ENCODE peak calls at places on chromosome 3, in seven cellular contexts. S, D, U, E, H, K and T are unnamed samples.

GRCh38 chr3:122183521-122183892 is at the start of gene CASR:
- DNase-seq in D (no peak), H (no peak), E (no peak), U (no peak), K (no peak), S (no peak), T (peak)

GRCh38 chr3:151445283-151446001 is 15.4 kb downstream of the IGSF10 start:
- DNase-seq in D (no peak), E (peak), S (no peak), U (no peak), K (no peak), H (no peak), T (no peak)

GRCh38 chr3:4981160-4981687 is 2.0 kb downstream of the BHLHE40 start:
- DNase-seq in U (no peak), K (peak), E (no peak), D (no peak), H (no peak), S (no peak), T (no peak)

GRCh38 chr3:71063768-71064287 is 519.7 kb downstream of the FOXP1 start:
- DNase-seq in U (no peak), D (no peak), K (no peak), H (no peak), S (no peak), E (no peak), T (no peak)

GRCh38 chr3:78844307-78844706 is 923.5 kb downstream of the ROBO1 start:
- DNase-seq in D (no peak), K (no peak), U (no peak), H (no peak), E (no peak), S (no peak), T (no peak)

GRCh38 chr3:97647441-97647840 is 117.1 kb upstream of the ARL6 start:
- DNase-seq in U (no peak), S (no peak), E (no peak), K (no peak), H (no peak), D (no peak), T (no peak)

GRCh38 chr3:194323785-194324735 is 27.1 kb downstream of the CPN2 start:
- DNase-seq in H (no peak), K (no peak), E (peak), U (no peak), D (peak), S (peak), T (peak)

GRCh38 chr3:171741377-171741776 is 68.9 kb downstream of the PLD1 start:
- DNase-seq in U (no peak), K (no peak), H (no peak), E (no peak), D (no peak), S (no peak), T (no peak)

GRCh38 chr3:185813691-185814215 is 11.1 kb downstream of the IGF2BP2 start:
- DNase-seq in H (no peak), E (no peak), U (no peak), K (no peak), S (no peak), D (no peak), T (no peak)

GRCh38 chr3:155465664-155466063 is 172.2 kb upstream of the STRIT1 start:
- DNase-seq in D (no peak), K (no peak), H (no peak), S (no peak), U (no peak), E (no peak), T (no peak)

GRCh38 chr3:144127700-144128099 is 156.1 kb downstream of the DIPK2A start:
- DNase-seq in K (no peak), H (no peak), S (no peak), D (no peak), E (no peak), U (no peak), T (no peak)

GRCh38 chr3:53263907-53264306 is 8.1 kb upstream of the TKT start:
- DNase-seq in S (no peak), H (no peak), U (no peak), K (no peak), D (no peak), E (no peak), T (no peak)
- H3K27ac ChIP-seq in S (no peak), H (peak), U (no peak), K (no peak), D (no peak), E (no peak), T (no peak)

DNA sequence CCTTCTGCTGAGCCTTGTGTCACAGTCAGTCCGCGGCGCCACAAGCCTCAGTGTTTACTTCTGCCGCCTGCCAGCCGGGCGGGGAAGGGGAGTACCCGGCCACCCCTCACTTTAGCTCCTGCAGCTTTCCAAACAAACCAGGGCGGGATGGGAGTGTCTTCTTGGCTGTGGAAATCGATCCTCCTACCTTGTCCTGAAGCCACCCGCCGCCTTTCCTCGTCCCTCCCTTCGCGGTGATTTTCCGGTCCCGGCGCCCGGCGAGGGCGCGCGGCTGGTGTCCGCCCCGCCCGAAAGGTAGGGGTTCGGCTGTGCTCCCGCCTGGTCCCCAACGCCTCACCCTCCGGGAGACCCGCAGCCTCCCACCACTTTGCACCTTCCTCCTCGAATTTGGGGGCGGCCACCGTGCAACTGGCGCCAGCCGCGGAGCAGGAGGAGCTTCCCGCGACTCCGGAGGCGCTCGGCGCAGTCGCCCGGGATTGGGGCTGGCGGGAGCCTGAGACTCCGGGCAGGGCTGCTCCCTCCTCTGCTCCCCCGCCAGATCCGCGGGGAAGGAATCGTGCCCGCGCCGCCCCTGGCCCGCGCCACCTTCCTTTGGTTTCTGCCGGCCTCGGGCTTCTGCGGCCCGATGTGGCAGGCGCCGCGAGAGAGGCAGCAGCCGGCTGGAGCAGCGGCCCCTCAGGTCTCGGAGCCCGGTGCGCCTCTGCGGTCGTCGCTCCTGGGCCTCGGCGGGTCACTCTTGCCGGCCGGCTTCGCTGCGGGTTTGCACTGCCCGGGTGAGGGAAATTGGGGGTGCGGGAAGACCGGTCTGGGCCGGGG is 30.7 kb upstream of the ST3GAL6 start:
- DNase-seq in S (peak), E (peak), H (peak), U (peak), D (peak), K (peak), T (peak)
- TF ChIP-seq POLR2AphosphoS5 in S (peak), E (no peak), H (peak), U (no peak), D (peak), K (peak), T (no peak)

DNA sequence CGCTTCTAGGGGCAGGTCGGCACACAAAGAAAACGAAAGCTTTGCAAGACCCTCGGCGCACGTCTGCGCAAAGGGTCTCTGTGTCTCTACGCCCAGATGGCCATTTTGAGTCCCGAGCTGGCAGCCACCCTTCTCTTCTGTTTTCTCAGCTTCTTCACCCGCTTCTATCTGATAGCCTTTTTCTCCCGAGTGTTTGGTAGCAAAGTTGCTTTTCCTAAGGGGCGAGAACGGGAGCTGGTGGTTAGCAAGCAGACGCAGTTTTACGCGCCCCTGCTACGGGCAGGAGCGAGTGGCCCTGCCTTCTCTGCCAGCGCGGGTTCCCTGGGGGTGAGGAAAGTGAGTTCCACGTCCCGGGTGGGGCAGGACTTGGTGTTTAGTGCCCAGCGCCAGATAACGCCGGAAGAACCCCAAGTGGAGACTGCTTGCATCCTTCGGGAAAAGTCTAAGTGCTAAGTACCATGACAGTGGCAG is 2.9 kb upstream of the MKRN2 start:
- DNase-seq in K (peak), D (no peak), U (no peak), E (no peak), H (no peak), S (no peak), T (peak)
- TF ChIP-seq CTCF in K (peak), D (no peak), U (no peak), E (no peak), H (no peak), S (no peak), T (no peak)

GRCh38 chr3:134362670-134363380 is 11.4 kb downstream of the AMOTL2 start:
- DNase-seq in K (no peak), D (no peak), E (no peak), H (no peak), S (peak), U (peak), T (no peak)
- H3K27ac ChIP-seq in K (peak), D (peak), E (peak), H (peak), S (peak), U (peak), T (peak)

GRCh38 chr3:188469228-188469885 is 315.4 kb downstream of the LPP start:
- DNase-seq in K (no peak), H (no peak), D (no peak), U (peak), E (no peak), S (no peak), T (no peak)

GRCh38 chr3:188468196-188468595 is 314.2 kb downstream of the LPP start:
- DNase-seq in K (peak), D (no peak), E (no peak), H (no peak), S (no peak), U (no peak), T (no peak)

GRCh38 chr3:188465311-188465710 is 311.4 kb downstream of the LPP start:
- DNase-seq in H (no peak), D (no peak), S (no peak), K (no peak), E (no peak), U (no peak), T (no peak)

GRCh38 chr3:188470508-188471130 is 316.7 kb downstream of the LPP start:
- DNase-seq in U (no peak), D (no peak), S (no peak), H (no peak), K (no peak), E (no peak), T (no peak)

DNA sequence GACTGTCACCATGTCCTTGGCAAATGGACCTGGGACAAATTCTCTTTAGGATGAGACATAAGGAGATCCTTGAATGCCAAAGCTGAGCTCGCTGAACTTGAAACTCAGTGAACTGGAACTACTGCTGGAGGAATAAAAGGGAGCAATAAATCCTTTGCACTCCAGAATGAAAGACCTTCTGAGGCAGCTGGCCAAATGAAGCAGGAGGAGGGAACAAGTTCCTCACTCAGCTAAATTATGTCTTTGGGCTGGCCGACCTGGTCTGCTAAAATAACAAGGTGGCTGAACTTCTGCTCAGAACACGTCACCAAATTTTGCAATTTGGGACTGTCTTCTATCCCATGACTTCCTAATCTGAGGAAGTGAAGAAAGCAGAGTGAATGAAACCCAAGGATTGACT is 314.7 kb downstream of the LPP start:
- DNase-seq in E (no peak), H (no peak), U (peak), D (no peak), K (no peak), S (peak), T (peak)
- TF ChIP-seq POLR2AphosphoS5 in E (peak), H (no peak), U (no peak), D (no peak), K (no peak), S (peak), T (peak)

DNA sequence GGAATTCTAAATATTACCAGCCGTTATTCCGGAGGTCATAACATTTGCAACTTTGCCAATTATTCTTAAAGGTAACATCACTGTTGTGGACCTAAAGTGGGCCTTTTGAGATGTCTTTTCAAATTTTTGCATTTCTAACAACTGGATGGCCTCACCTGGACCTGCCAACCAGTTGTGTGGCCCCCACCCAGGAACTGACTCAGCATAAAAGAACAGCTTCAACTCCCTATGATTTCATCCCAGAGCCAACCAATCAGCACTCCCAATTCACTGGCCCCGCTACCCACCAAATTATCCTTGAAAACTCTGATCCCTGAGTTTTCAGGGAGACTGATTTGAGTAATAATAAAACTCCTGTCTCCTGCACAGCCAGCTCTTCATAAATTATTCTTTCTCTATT is 489.7 kb upstream of the LMCD1 start:
- DNase-seq in S (no peak), K (no peak), E (no peak), H (no peak), D (no peak), U (no peak), T (no peak)
- TF ChIP-seq CTCF in S (no peak), K (no peak), E (no peak), H (no peak), D (no peak), U (no peak), T (no peak)

DNA sequence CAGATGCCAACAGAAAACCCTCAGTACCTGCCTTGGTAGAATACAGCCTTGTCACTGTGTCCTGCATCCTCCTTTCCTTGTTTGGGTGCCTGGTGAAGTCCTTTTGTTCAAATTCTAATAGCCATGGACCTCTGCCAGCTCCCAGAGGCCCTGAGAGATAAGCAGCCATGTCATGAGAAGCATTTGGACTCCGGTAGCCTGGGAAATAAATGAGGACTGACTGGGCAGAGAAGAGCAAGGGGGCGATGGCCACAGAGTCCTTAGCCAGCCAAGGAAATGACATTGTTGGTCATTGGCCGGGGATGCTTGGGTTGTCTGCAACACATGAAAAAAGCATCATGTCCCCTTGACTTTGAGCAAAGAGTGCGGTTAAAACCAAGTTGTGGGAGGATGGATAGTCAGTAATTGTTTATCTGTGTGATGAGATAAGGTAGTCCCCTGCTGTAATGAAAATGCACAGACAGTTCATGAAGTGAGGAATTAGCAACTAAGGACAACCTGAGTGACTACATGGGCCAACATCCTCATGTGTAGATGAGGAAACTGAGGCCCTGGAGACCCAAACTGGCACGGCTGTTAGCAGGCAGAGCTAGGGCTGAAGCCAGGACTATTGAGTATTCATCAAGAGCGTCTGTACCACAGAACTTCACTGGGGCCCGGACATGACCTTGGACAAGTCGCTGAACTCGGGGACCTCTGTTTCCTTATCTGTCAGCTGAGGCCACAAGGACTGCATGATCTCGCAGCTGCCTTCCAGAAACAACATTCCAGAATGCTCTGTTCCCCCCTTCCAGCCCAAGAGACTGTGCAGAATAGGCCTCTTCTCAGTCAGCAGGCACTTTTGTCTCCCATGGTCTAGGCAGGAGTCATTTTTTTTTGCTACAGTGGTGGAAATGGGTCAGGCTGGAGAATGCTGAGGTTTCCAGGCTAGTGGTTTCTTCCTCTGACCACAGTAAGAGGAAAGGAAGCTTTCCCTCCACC is 90.5 kb upstream of the CTDSPL start:
- DNase-seq in E (no peak), U (no peak), D (no peak), K (peak), S (no peak), H (peak), T (no peak)
- H3K27ac ChIP-seq in E (no peak), U (no peak), D (no peak), K (no peak), S (peak), H (peak), T (no peak)

GRCh38 chr3:100492059-100492809 is at the start of gene TMEM45A:
- DNase-seq in K (peak), U (peak), E (peak), H (peak), D (peak), S (peak), T (peak)
- TF ChIP-seq POLR2AphosphoS5 in K (peak), U (peak), E (peak), H (peak), D (peak), S (peak), T (peak)

DNA sequence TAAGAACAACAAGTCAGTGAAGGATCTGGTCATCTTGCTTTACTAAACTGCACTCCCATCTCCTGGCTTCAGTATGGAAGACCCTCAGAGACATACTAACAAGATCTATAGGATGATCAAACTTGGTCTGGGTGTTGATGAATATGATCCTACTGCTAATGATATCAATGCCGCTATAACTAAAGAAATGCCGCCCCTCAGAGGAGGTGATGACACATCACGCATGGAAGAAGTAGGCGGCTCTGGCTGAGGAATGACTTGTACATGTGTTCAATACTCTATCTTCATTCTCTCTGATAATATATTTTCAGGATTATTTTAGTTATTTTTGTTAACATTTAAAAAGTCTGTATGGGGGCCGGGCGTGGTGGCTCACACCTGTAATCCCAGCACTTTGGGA is 17.5 kb upstream of the EIF2B5 start:
- DNase-seq in H (no peak), D (no peak), U (no peak), E (no peak), S (no peak), K (no peak), T (no peak)
- TF ChIP-seq CTCF in H (no peak), D (peak), U (no peak), E (no peak), S (no peak), K (no peak), T (no peak)